ENCODE peak calls at places on chromosomes 6 and 20, in four cellular contexts. K is psoas muscle, O is IMR-90, N is SK-N-SH. V is an unnamed sample.
A peak's percentile ranks its signal among the peaks of the same experiment; 100 is the strongest.

GRCh38 chr6:10589429-10589727 is 68.2 kb downstream of the GCNT2 start:
- DNase-seq in K (no peak), O (no peak), N (peak; percentile 22), V (no peak)

GRCh38 chr6:157584036-157584435 is 203.0 kb downstream of the ZDHHC14 start:
- DNase-seq in K (no peak), O (no peak), N (no peak), V (no peak)

GRCh38 chr6:144320746-144321145 is 35.6 kb downstream of the UTRN start:
- DNase-seq in K (no peak), O (no peak), N (no peak), V (no peak)

GRCh38 chr6:169782966-169783760 is 31.7 kb downstream of the ERMARD start:
- DNase-seq in K (no peak), O (no peak), N (no peak), V (peak; percentile 11)

GRCh38 chr6:164856138-164856537 is 453.3 kb downstream of the C6orf118 start:
- DNase-seq in K (no peak), O (no peak), N (no peak), V (no peak)

GRCh38 chr20:49380245-49380875 is 102.1 kb downstream of the KCNB1 start:
- DNase-seq in K (no peak), O (no peak), N (no peak), V (no peak)

GRCh38 chr20:53208110-53208908 is 236.2 kb downstream of the TSHZ2 start:
- DNase-seq in K (no peak), O (no peak), N (peak; percentile 17), V (no peak)

GRCh38 chr6:137692806-137693205 is 174.3 kb upstream of the TNFAIP3 start:
- DNase-seq in K (no peak), O (peak; percentile 56), N (no peak), V (peak; percentile 52)

GRCh38 chr6:163341671-163342070 is 72.8 kb upstream of the QKI start:
- DNase-seq in K (peak; percentile 62), O (no peak), N (no peak), V (peak; percentile 37)

GRCh38 chr6:119192200-119192599 is 113.7 kb upstream of the FAM184A start:
- DNase-seq in K (no peak), O (no peak), N (no peak), V (no peak)

GRCh38 chr6:152959333-152959732 is 23.5 kb downstream of the FBXO5 start:
- DNase-seq in K (no peak), O (no peak), N (no peak), V (no peak)

GRCh38 chr6:132392792-132393191 is 8.5 kb downstream of the MOXD1 start:
- DNase-seq in K (no peak), O (no peak), N (no peak), V (no peak)

GRCh38 chr6:3610206-3610605 is 141.3 kb downstream of the PXDC1 start:
- DNase-seq in K (no peak), O (peak; percentile 64), N (no peak), V (peak; percentile 34)

GRCh38 chr20:43138061-43138860 is 51.4 kb downstream of the PTPRT start:
- DNase-seq in K (no peak), O (no peak), N (no peak), V (no peak)

GRCh38 chr6:72699142-72699541 is 77.3 kb downstream of the KCNQ5 start:
- DNase-seq in K (no peak), O (no peak), N (no peak), V (peak; percentile 4)

GRCh38 chr6:149075616-149076354 is 241.7 kb upstream of the TAB2 start:
- DNase-seq in K (no peak), O (peak; percentile 37), N (no peak), V (peak; percentile 32)

GRCh38 chr6:34315780-34316179 is 67.0 kb upstream of the SMIM29 start:
- DNase-seq in K (no peak), O (no peak), N (no peak), V (no peak)

GRCh38 chr6:155313602-155314091 is 637 bp downstream of the TFB1M start:
- DNase-seq in K (no peak), O (no peak), N (no peak), V (peak; percentile 35)

GRCh38 chr20:57459897-57460663 is 64.9 kb downstream of the CTCFL start:
- DNase-seq in K (no peak), O (no peak), N (no peak), V (no peak)

GRCh38 chr6:52392944-52393343 is 27.2 kb upstream of the EFHC1 start:
- DNase-seq in K (no peak), O (peak; percentile 82), N (no peak), V (peak; percentile 83)

GRCh38 chr20:10637062-10637559 is 36.7 kb downstream of the JAG1 start:
- DNase-seq in K (peak; percentile 70), O (peak; percentile 77), N (no peak), V (peak; percentile 75)

GRCh38 chr6:4319992-4320683 is 184.8 kb upstream of the ECI2 start:
- DNase-seq in K (no peak), O (peak; percentile 65), N (no peak), V (peak; percentile 38)

GRCh38 chr6:75268121-75268987 is 16.2 kb downstream of the TMEM30A start:
- DNase-seq in K (no peak), O (peak; percentile 54), N (no peak), V (peak; percentile 49)

GRCh38 chr6:72464246-72464645 is 157.6 kb upstream of the KCNQ5 start:
- DNase-seq in K (no peak), O (peak; percentile 24), N (no peak), V (peak; percentile 36)

GRCh38 chr20:34312544-34313217 is 9.5 kb upstream of the AHCY start:
- DNase-seq in K (peak; percentile 91), O (peak; percentile 81), N (peak; percentile 91), V (peak; percentile 84)

GRCh38 chr6:143559101-143559500 is 47.6 kb upstream of the FUCA2 start:
- DNase-seq in K (no peak), O (no peak), N (no peak), V (no peak)

GRCh38 chr6:12258591-12258990 is 31.6 kb upstream of the EDN1 start:
- DNase-seq in K (no peak), O (peak; percentile 8), N (no peak), V (no peak)

GRCh38 chr6:55953384-55953783 is 78.0 kb upstream of the BMP5 start:
- DNase-seq in K (no peak), O (peak; percentile 74), N (no peak), V (peak; percentile 82)

GRCh38 chr6:43946641-43947363 is 176.8 kb downstream of the VEGFA start:
- DNase-seq in K (no peak), O (no peak), N (no peak), V (no peak)
- H3K4me3 ChIP-seq in K (no peak overlapping the region), O (no peak overlapping the region), N (no peak overlapping the region), V (no peak overlapping the region)

DNA sequence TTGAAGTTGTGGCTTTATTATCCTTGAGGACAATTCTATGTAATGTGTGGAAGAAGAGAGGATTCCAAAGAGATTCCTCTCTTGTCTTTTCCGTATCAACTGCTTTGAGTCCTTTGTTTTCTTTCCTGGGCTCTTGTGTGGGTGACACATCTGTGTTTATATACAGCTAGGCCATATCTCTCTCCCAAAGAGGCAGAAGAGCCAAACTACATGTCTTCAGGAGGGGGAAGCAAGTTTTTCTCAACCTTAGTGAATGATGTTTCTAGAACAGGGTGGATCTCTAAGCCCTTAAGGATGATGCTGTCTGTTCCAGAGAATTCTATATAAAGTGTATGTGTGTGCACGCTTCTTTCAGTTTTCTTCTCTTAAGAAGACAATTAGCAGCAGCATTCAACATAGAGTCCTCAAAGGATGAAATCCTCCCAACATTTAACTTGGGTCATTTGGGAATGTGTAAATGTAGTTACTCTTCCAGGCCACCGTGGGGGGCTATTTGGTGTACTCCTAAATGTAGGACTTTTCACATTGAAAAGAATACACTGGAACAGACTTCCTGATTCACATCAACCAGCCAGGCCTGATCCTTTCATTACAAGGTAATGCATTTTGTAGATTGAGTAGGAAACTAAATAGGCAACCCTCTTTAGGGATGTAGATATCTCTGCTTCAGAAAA is 92.8 kb upstream of the EEF1E1 start:
- DNase-seq in K (no peak), O (no peak), N (peak; percentile 49), V (no peak)
- TF ChIP-seq CTCF in K (no peak), O (no peak), N (peak; percentile 42), V (peak; percentile 9)

DNA sequence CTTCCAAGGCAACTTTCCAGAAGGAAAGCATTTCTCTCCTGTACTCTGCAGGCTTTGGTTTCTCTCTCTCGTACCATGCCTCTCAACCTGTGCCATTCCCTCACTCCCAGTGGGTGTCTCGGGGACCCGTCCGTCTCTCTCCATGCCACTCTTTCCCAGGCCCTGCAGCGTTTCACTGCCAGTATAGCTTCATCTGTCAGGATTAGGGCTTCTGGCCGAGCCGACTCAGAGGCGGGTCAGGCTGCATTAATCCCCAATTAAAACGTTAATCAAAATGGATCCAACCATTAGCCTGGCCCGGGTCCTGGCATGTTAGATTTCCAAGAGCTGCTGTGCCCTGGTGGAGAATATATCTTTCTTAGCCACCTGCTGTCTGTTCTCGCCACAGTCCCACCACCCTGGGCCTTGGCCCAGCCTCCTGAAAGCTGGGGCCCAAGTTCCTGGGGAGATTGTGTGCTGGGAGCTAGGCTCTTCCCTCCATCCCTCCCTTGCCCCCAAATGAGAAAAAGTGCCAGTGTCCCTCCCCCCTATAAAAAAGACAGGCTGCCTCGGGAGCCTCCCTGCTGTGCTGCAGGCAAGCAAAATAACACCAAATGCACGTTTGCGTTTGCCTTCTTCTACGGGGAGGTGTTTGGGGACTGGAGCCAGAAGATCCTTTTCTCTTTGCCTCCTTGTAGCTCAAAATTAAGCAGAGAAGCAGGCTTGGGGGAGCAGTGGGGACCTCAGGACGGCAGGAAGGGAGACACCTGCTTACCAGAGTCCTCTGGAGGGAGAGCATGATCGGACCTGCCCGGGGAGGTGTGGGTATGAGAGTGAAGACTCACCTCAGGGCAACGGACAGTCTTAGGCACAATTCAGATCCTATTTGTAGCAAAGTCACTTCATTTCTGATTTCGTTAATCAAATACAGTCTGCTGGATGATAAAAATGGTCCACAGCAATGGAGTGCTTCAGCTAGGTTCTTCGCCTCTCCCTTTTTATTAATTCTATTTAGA is 3.0 kb downstream of the KCNG1 start:
- DNase-seq in K (no peak), O (no peak), N (peak; percentile 83), V (no peak)
- H3K4me3 ChIP-seq in K (no peak overlapping the region), O (no peak overlapping the region), N (no peak overlapping the region), V (no peak overlapping the region)

GRCh38 chr6:84350397-84350796 is 123.0 kb upstream of the CEP162 start:
- DNase-seq in K (no peak), O (no peak), N (no peak), V (peak; percentile 46)

GRCh38 chr6:84349542-84349941 is 122.1 kb upstream of the CEP162 start:
- DNase-seq in K (no peak), O (no peak), N (no peak), V (no peak)

GRCh38 chr6:84344005-84344404 is 116.6 kb upstream of the CEP162 start:
- DNase-seq in K (no peak), O (no peak), N (no peak), V (no peak)

GRCh38 chr6:84348801-84349200 is 121.4 kb upstream of the CEP162 start:
- DNase-seq in K (no peak), O (no peak), N (no peak), V (no peak)

DNA sequence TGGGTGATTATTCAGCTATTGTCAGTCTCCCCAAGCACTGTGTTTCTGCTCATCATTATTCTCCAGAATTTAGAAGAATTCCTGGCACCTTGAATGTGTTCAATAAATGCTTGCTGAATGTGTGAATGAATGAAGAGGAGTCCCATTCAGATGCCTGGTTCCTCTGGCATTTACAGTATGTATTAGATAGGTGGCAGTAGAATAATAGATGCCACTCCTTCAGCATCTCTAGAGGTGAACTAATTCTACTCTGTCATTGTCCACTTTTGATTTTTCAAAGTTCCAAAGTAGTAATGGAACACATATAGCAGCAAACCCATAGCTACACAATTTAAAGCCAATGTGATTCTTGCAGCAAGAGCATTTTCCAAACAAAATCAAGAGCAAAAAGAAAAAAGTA is 118.9 kb upstream of the CEP162 start:
- DNase-seq in K (no peak), O (no peak), N (peak; percentile 4), V (peak; percentile 27)
- TF ChIP-seq CTCF in K (no peak), O (no peak), N (peak; percentile 45), V (peak; percentile 45)

V was measured in fibroblast of mammary gland.